ENCODE peak calls at places on chromosomes 2 and 18, in ten cellular contexts. D is SK-N-SH; J is colonic mucosa; X is CD8-positive, alpha-beta T cell; R is endothelial cell of umbilical vein; Z is A673; U is transverse colon; F is stomach; E is ovary; V is neural progenitor cell. B is an unnamed sample.
A peak's percentile ranks its signal among the peaks of the same experiment; 100 is the strongest.

GRCh38 chr18:57029761-57030160 is 117.1 kb upstream of the BOD1L2 start:
- DNase-seq in D (no peak), J (no peak), X (no peak), R (no peak), Z (peak; percentile 77), U (no peak), F (no peak), E (no peak), V (peak; percentile 42), B (no peak)

GRCh38 chr2:84925724-84926376 is 20.4 kb downstream of the TMSB10 start:
- DNase-seq in D (peak; percentile 87), J (peak; percentile 100), X (peak; percentile 96), R (peak; percentile 87), Z (peak; percentile 97), U (peak; percentile 99), F (peak; percentile 99), E (peak; percentile 94), V (peak; percentile 95), B (peak; percentile 82)

GRCh38 chr2:109349555-109350430 is 220.8 kb downstream of the SH3RF3 start:
- DNase-seq in D (no peak), J (no peak), X (no peak), R (no peak), Z (no peak), U (no peak), F (peak; percentile 21), E (no peak), V (no peak), B (no peak)

GRCh38 chr2:179612108-179612507 is 249.3 kb downstream of the ZNF385B start:
- DNase-seq in D (no peak), J (no peak), X (no peak), R (no peak), Z (no peak), U (no peak), F (no peak), E (no peak), V (no peak), B (no peak)

GRCh38 chr2:53593891-53594585 is 173.6 kb upstream of the CHAC2 start:
- DNase-seq in D (no peak), J (no peak), X (no peak), R (no peak), Z (no peak), U (no peak), F (no peak), E (no peak), V (no peak), B (no peak)

GRCh38 chr2:45344502-45344901 is 266.6 kb downstream of the SRBD1 start:
- DNase-seq in D (no peak), J (no peak), X (no peak), R (no peak), Z (no peak), U (no peak), F (no peak), E (no peak), V (no peak), B (no peak)

GRCh38 chr18:39453882-39454281 is 1888.3 kb upstream of the CELF4 start:
- DNase-seq in D (no peak), J (no peak), X (no peak), R (peak; percentile 99), Z (peak; percentile 4), U (no peak), F (no peak), E (no peak), V (no peak), B (no peak)

GRCh38 chr2:20487030-20487391 is 40.1 kb downstream of the RHOB start:
- DNase-seq in D (peak; percentile 62), J (no peak), X (no peak), R (no peak), Z (no peak), U (no peak), F (peak; percentile 22), E (no peak), V (no peak), B (no peak)

GRCh38 chr2:120934891-120935338 is 199.2 kb downstream of the GLI2 start:
- DNase-seq in D (no peak), J (peak; percentile 83), X (no peak), R (no peak), Z (peak; percentile 48), U (peak; percentile 57), F (peak; percentile 50), E (no peak), V (no peak), B (no peak)

GRCh38 chr2:110639972-110640371 is 37.9 kb downstream of the BUB1 start:
- DNase-seq in D (no peak), J (no peak), X (no peak), R (no peak), Z (peak; percentile 7), U (no peak), F (no peak), E (no peak), V (no peak), B (no peak)

GRCh38 chr18:48683197-48683596 is 144.4 kb downstream of the CTIF start:
- DNase-seq in D (no peak), J (no peak), X (no peak), R (no peak), Z (no peak), U (no peak), F (no peak), E (no peak), V (no peak), B (no peak)

GRCh38 chr2:127228102-127228501 is 8.0 kb upstream of the CYP27C1 start:
- DNase-seq in D (no peak), J (no peak), X (no peak), R (peak; percentile 19), Z (peak; percentile 43), U (no peak), F (no peak), E (no peak), V (no peak), B (no peak)

GRCh38 chr2:127229555-127229954 is 9.5 kb upstream of the CYP27C1 start:
- DNase-seq in D (no peak), J (no peak), X (no peak), R (no peak), Z (no peak), U (no peak), F (no peak), E (no peak), V (no peak), B (no peak)

GRCh38 chr2:127226132-127226519 is 6.0 kb upstream of the CYP27C1 start:
- DNase-seq in D (no peak), J (no peak), X (no peak), R (no peak), Z (no peak), U (no peak), F (no peak), E (no peak), V (no peak), B (no peak)

GRCh38 chr2:127225186-127225960 is 5.3 kb upstream of the CYP27C1 start:
- DNase-seq in D (no peak), J (no peak), X (no peak), R (no peak), Z (peak; percentile 52), U (no peak), F (no peak), E (no peak), V (no peak), B (no peak)

GRCh38 chr2:127226520-127227263 is 6.6 kb upstream of the CYP27C1 start:
- DNase-seq in D (no peak), J (peak; percentile 92), X (no peak), R (peak; percentile 83), Z (peak; percentile 67), U (peak; percentile 86), F (peak; percentile 72), E (no peak), V (no peak), B (no peak)
- H3K4me3 ChIP-seq in D (no peak overlapping the region), J (no peak overlapping the region), X (no peak overlapping the region), R (no peak overlapping the region), Z (no peak overlapping the region), U (peak overlapping the region; percentile 4), F (no peak overlapping the region), E (no peak overlapping the region), V (no peak overlapping the region), B (no peak overlapping the region)

DNA sequence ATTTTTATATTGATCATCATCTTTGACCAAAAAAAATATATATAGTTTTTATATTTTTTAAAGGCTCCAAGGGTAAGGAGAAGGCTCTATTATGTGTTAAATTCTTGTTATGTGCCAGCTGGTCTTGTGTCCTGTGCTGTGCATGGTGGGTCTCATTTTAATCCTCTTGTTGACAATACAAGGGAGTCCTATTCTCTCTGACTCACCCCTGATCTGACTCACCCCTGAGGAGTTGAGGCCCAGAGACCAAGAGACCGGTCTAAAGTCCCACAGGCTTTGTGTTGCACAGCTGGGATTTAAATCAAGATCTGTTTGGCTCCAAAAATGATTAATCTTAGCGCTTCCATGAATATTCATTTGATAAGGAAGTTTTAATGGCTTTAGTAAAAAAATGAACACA is 25.7 kb downstream of the MC2R start:
- DNase-seq in D (no peak), J (no peak), X (no peak), R (no peak), Z (peak; percentile 63), U (no peak), F (no peak), E (no peak), V (no peak), B (no peak)
- H3K27ac ChIP-seq in D (no peak overlapping the region), J (no peak overlapping the region), X (no peak overlapping the region), R (no peak overlapping the region), Z (peak overlapping the region; percentile 76), U (no peak overlapping the region), F (no peak overlapping the region), E (no peak overlapping the region), V (no peak overlapping the region), B (no peak overlapping the region)

GRCh38 chr18:24860978-24861680 is 400.7 kb downstream of the HRH4 start:
- DNase-seq in D (no peak), J (no peak), X (no peak), R (peak; percentile 94), Z (no peak), U (no peak), F (no peak), E (no peak), V (no peak), B (no peak)

GRCh38 chr18:24868331-24868730 is 407.9 kb downstream of the HRH4 start:
- DNase-seq in D (no peak), J (no peak), X (no peak), R (no peak), Z (no peak), U (no peak), F (no peak), E (no peak), V (no peak), B (no peak)

DNA sequence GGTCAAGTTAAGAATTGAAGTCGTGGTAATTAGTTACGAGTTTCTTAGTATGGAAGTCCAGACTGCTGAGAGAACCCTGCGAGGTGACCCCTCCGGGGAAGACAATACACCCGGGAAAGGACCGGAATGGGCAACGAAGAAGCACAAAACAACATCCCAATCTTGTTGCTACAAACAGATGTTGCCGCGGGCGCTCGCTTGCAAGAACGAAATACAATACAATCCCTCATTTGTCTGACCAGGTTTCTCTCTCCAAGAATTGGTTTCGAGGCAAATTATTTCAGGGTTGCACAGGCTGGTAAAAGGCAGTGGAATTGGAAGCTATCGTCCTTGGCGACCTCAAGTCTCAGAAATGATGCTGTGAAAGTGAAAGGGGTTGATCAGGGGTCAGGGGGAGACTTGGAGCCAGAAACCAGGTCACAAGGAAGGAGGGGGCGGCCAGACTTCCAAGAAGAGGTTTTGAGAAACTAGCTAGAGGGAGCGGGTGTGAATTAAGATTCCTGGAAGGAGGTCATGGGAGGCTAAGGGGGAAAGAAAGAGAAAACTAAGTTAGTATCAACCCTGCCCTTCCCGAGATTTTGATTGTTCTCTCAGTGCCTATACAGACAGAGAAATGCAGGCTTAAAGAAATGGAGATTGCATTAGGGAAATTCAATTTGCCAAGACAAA is 401.9 kb downstream of the HRH4 start:
- DNase-seq in D (no peak), J (no peak), X (no peak), R (peak; percentile 63), Z (no peak), U (no peak), F (no peak), E (no peak), V (peak; percentile 79), B (no peak)
- H3K4me3 ChIP-seq in D (no peak overlapping the region), J (no peak overlapping the region), X (no peak overlapping the region), R (no peak overlapping the region), Z (no peak overlapping the region), U (no peak overlapping the region), F (no peak overlapping the region), E (no peak overlapping the region), V (peak overlapping the region; percentile 23), B (peak overlapping the region; percentile 43)

GRCh38 chr2:96145028-96145939 is at the start of gene DUSP2:
- DNase-seq in D (no peak), J (peak; percentile 79), X (peak; percentile 92), R (peak; percentile 56), Z (peak; percentile 60), U (peak; percentile 87), F (peak; percentile 82), E (peak; percentile 82), V (peak; percentile 81), B (peak; percentile 59)
- H3K27ac ChIP-seq in D (peak within 1 kb of the TSS; percentile 88), J (peak within 1 kb of the TSS; percentile 57), X (peak within 1 kb of the TSS; percentile 98), R (no peak within 1 kb of the TSS), Z (no peak within 1 kb of the TSS), U (peak within 1 kb of the TSS; percentile 80), F (peak within 1 kb of the TSS; percentile 74), E (no peak within 1 kb of the TSS), V (no peak within 1 kb of the TSS), B (peak within 1 kb of the TSS; percentile 60)

B was measured in dorsolateral prefrontal cortex.